ENCODE peak calls at places on chromosomes 3 and 15, in seven cellular contexts. D is neural crest cell; S is activated T-helper 1 cell treated with Interleukin-2 at 50 U/mL for 16 hours; M is HCT116; K is heart right ventricle; A is GM19239; L is stimulated activated CD4-positive, alpha-beta T cell treated with anti-CD3 and anti-CD28 coated beads, Interleukin-1b, Interleukin-23, amount 100 ng/mL, for 1 hour. E is an unnamed sample.

GRCh38 chr15:39741258-39741657 is 41.4 kb downstream of the FSIP1 start:
- DNase-seq in D (no peak), M (no peak), A (no peak), K (no peak), S (no peak), L (no peak), E (no peak)

GRCh38 chr3:97579365-97579764 is 185.2 kb upstream of the ARL6 start:
- DNase-seq in M (no peak), D (no peak), L (no peak), K (no peak), A (no peak), S (no peak), E (no peak)

GRCh38 chr3:99108508-99108907 is 207.0 kb upstream of the DCBLD2 start:
- DNase-seq in D (no peak), L (no peak), A (no peak), K (no peak), S (no peak), M (no peak), E (no peak)

GRCh38 chr15:73264881-73265280 is 103.9 kb downstream of the HCN4 start:
- DNase-seq in L (no peak), M (no peak), A (no peak), D (no peak), K (no peak), S (no peak), E (no peak)

GRCh38 chr3:37853691-37854413 is 7.8 kb upstream of the CTDSPL start:
- DNase-seq in M (no peak), A (no peak), K (no peak), L (no peak), D (no peak), S (no peak), E (no peak)

GRCh38 chr3:105832618-105833017 is 36.2 kb downstream of the CBLB start:
- DNase-seq in S (no peak), A (no peak), L (no peak), K (no peak), D (no peak), M (no peak), E (no peak)

GRCh38 chr3:112635674-112636073 is 5.3 kb downstream of the CCDC80 start:
- DNase-seq in S (no peak), K (no peak), L (no peak), A (no peak), M (no peak), D (no peak), E (no peak)

GRCh38 chr3:14472471-14473351 is 67.4 kb downstream of the GRIP2 start:
- DNase-seq in M (peak; percentile 32), D (no peak), L (no peak), S (no peak), K (no peak), A (no peak), E (no peak)

GRCh38 chr3:129526121-129526900 is 2.1 kb upstream of the RHO start:
- DNase-seq in K (no peak), A (peak; percentile 61), M (no peak), L (no peak), D (no peak), S (no peak), E (peak; percentile 35)

GRCh38 chr3:126978291-126978690 is 4.6 kb upstream of the PLXNA1 start:
- DNase-seq in D (no peak), L (no peak), K (no peak), A (no peak), S (no peak), M (no peak), E (no peak)

GRCh38 chr3:15007681-15008141 is 57.4 kb downstream of the MRPS25 start:
- DNase-seq in S (no peak), L (no peak), M (no peak), K (no peak), D (no peak), A (no peak), E (no peak)

GRCh38 chr3:24305795-24306467 is 188.7 kb downstream of the THRB start:
- DNase-seq in M (no peak), D (no peak), S (no peak), K (no peak), A (no peak), L (no peak), E (no peak)

GRCh38 chr15:101022876-101023275 is 103.7 kb downstream of the LRRK1 start:
- DNase-seq in M (no peak), K (no peak), L (no peak), D (no peak), A (no peak), S (no peak), E (no peak)

GRCh38 chr3:97658670-97659285 is 105.8 kb upstream of the ARL6 start:
- DNase-seq in M (peak; percentile 8), K (no peak), A (no peak), S (no peak), L (no peak), D (no peak), E (no peak)

GRCh38 chr3:65039754-65040210 is 352.0 kb upstream of the ADAMTS9 start:
- DNase-seq in D (no peak), A (no peak), M (peak; percentile 18), K (no peak), L (no peak), S (no peak), E (no peak)

GRCh38 chr15:92821491-92822116 is 78.5 kb upstream of the CHD2 start:
- DNase-seq in K (no peak), M (no peak), S (no peak), A (no peak), L (no peak), D (no peak), E (no peak)

GRCh38 chr3:172181936-172182708 is 142.7 kb downstream of the FNDC3B start:
- DNase-seq in M (no peak), A (no peak), K (no peak), L (no peak), S (no peak), D (no peak), E (no peak)

GRCh38 chr3:98612587-98612986 is 19.2 kb upstream of the CPOX start:
- DNase-seq in M (no peak), A (no peak), K (peak; percentile 12), S (no peak), L (no peak), D (no peak), E (peak; percentile 77)

GRCh38 chr3:29153811-29154210 is 127.1 kb upstream of the RBMS3 start:
- DNase-seq in M (no peak), D (no peak), L (no peak), A (no peak), S (no peak), K (no peak), E (no peak)

GRCh38 chr15:89761929-89762328 is 10.9 kb upstream of the MESP1 start:
- DNase-seq in A (no peak), D (no peak), M (no peak), K (no peak), S (no peak), L (no peak), E (no peak)

GRCh38 chr15:68227806-68228142 is 1.8 kb downstream of the CLN6 start:
- DNase-seq in A (no peak), M (no peak), S (no peak), L (no peak), D (no peak), K (no peak), E (no peak)

GRCh38 chr15:71447328-71448250 is 332.3 kb downstream of the THSD4 start:
- DNase-seq in K (no peak), S (no peak), L (no peak), M (peak; percentile 69), A (no peak), D (no peak), E (no peak)

GRCh38 chr3:134348524-134348923 is 25.7 kb downstream of the AMOTL2 start:
- DNase-seq in M (peak; percentile 48), S (no peak), A (no peak), L (no peak), K (no peak), D (no peak), E (no peak)

GRCh38 chr3:140394488-140395133 is 283.3 kb upstream of the TRIM42 start:
- DNase-seq in K (no peak), L (no peak), S (no peak), A (no peak), D (no peak), M (no peak), E (no peak)

GRCh38 chr3:127336086-127336485 is 48.2 kb upstream of the PRR20G start:
- DNase-seq in S (no peak), K (no peak), L (no peak), A (no peak), M (no peak), D (no peak), E (no peak)

GRCh38 chr15:76377751-76378150 is 41.2 kb downstream of the ISL2 start:
- DNase-seq in M (no peak), L (no peak), A (no peak), S (no peak), D (no peak), K (no peak), E (no peak)

E was measured in GM12864.